ENCODE peak calls at places on chromosomes 6 and 20, in eight cellular contexts. N is astrocyte of the spinal cord, B is endodermal cell, Z is GM10248, O is psoas muscle, H is hepatocyte, Y is foreskin keratinocyte, V is AG10803. K is an unnamed sample.

GRCh38 chr6:87698618-87699017 is 3.4 kb downstream of the AKIRIN2 start:
- DNase-seq in H (no peak), V (peak; percentile 21), N (peak; percentile 37), Y (peak; percentile 75), Z (no peak), O (no peak), B (no peak), K (no peak)

GRCh38 chr6:69866351-69867074 is at the start of gene COL19A1:
- DNase-seq in O (no peak), Z (peak; percentile 43), N (peak; percentile 14), V (no peak), B (peak; percentile 82), Y (no peak), H (peak; percentile 35), K (no peak)

GRCh38 chr6:7723041-7723447 is 2.9 kb upstream of the BMP6 start:
- DNase-seq in H (peak; percentile 86), B (peak; percentile 94), Y (peak; percentile 55), O (peak; percentile 85), N (peak; percentile 85), Z (peak; percentile 49), V (peak; percentile 91), K (no peak)

GRCh38 chr6:15090145-15090579 is 155.7 kb upstream of the JARID2 start:
- DNase-seq in Z (no peak), V (no peak), B (no peak), H (peak; percentile 18), N (no peak), O (no peak), Y (peak; percentile 18), K (no peak)

GRCh38 chr6:31125162-31125561 is 4.9 kb upstream of the CDSN start:
- DNase-seq in B (peak; percentile 67), H (no peak), Z (no peak), V (no peak), N (peak; percentile 38), Y (peak; percentile 73), O (no peak), K (no peak)

GRCh38 chr6:114650891-114651290 is 308.1 kb upstream of the HS3ST5 start:
- DNase-seq in Y (peak; percentile 17), Z (no peak), O (no peak), V (no peak), B (no peak), H (no peak), N (no peak), K (no peak)

GRCh38 chr6:134131530-134132139 is 79.2 kb upstream of the SLC2A12 start:
- DNase-seq in Z (no peak), V (no peak), H (no peak), B (no peak), Y (no peak), N (no peak), O (no peak), K (no peak)

GRCh38 chr6:47206626-47207025 is 103.1 kb downstream of the TNFRSF21 start:
- DNase-seq in N (no peak), B (no peak), Z (no peak), Y (no peak), O (no peak), V (no peak), H (no peak), K (no peak)

GRCh38 chr6:31476515-31477139 is 21.3 kb upstream of the MICB start:
- DNase-seq in O (no peak), Y (no peak), H (no peak), B (peak; percentile 46), N (no peak), Z (no peak), V (no peak), K (no peak)

GRCh38 chr6:26754212-26754611 is 94.7 kb upstream of the ZNF322 start:
- DNase-seq in V (no peak), Z (no peak), B (no peak), H (no peak), O (no peak), N (no peak), Y (no peak), K (no peak)

GRCh38 chr6:40597301-40597700 is 10.1 kb upstream of the LRFN2 start:
- DNase-seq in B (no peak), O (no peak), Z (no peak), V (no peak), Y (no peak), H (no peak), N (no peak), K (no peak)

GRCh38 chr6:159976844-159977241 is 8.0 kb downstream of the IGF2R start:
- DNase-seq in H (no peak), Z (no peak), B (no peak), Y (no peak), V (no peak), O (no peak), N (no peak), K (no peak)

GRCh38 chr20:34083137-34083536 is 28.9 kb downstream of the EIF2S2 start:
- DNase-seq in Y (peak; percentile 94), B (no peak), N (peak; percentile 89), V (peak; percentile 94), H (peak; percentile 25), Z (no peak), O (peak; percentile 89), K (no peak)

GRCh38 chr20:19566226-19566960 is 191.7 kb upstream of the RIN2 start:
- DNase-seq in B (no peak), O (no peak), Z (no peak), N (peak; percentile 26), Y (no peak), H (no peak), V (peak; percentile 22), K (no peak)

GRCh38 chr6:115969207-115969929 is 91.3 kb downstream of the FRK start:
- DNase-seq in Z (no peak), N (peak; percentile 20), V (no peak), B (peak; percentile 80), O (no peak), H (no peak), Y (no peak), K (no peak)

GRCh38 chr6:36546958-36547645 is at the start of gene STK38:
- DNase-seq in H (peak; percentile 96), N (peak; percentile 87), Z (peak; percentile 98), B (peak; percentile 98), O (peak; percentile 97), Y (peak; percentile 72), V (peak; percentile 84), K (peak; percentile 88)
- TF ChIP-seq CTCF in H (no peak), N (peak; percentile 17), Z (peak; percentile 51), B (no peak), O (no peak), Y (peak; percentile 41), V (peak; percentile 24), K (peak; percentile 24)

DNA sequence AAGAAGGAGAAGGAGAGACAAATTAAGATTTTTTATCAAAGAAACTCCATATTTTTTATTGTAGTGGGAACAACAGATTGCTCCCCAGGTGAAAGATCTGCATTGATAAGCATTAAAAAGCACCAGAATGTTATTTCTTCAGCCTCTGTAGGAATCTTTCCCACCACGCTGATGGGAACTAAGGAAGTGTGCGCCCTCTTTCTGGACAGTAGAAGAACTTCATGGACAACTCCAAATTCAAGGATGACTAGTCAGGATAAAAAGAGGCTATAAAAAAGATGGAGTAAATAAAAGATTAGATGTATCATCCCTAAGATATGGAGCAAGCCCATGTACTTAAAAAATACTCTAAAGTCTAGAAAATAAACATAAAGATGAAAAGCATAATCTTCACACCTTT is 45.8 kb upstream of the PAK5 start:
- DNase-seq in B (no peak), Z (no peak), H (no peak), N (no peak), Y (no peak), V (no peak), O (no peak), K (no peak)
- TF ChIP-seq CTCF in B (peak; percentile 59), Z (no peak), H (peak; percentile 39), N (no peak), Y (peak; percentile 11), V (peak; percentile 14), O (no peak), K (peak; percentile 24)

GRCh38 chr6:122628714-122629113 is 18.5 kb downstream of the PKIB start:
- DNase-seq in B (no peak), Z (no peak), Y (no peak), O (no peak), N (no peak), V (no peak), H (no peak), K (no peak)
- TF ChIP-seq CTCF in B (peak; percentile 53), Z (no peak), Y (no peak), O (no peak), N (no peak), V (no peak), H (no peak), K (no peak)

GRCh38 chr20:63957690-63958441 is 1.6 kb upstream of the UCKL1 start:
- DNase-seq in N (no peak), V (no peak), B (peak; percentile 93), Y (peak; percentile 76), Z (no peak), O (peak; percentile 67), H (peak; percentile 86), K (no peak)

GRCh38 chr20:63956664-63957003 is 418 bp upstream of the UCKL1 start:
- DNase-seq in O (no peak), Z (no peak), N (no peak), B (no peak), V (no peak), Y (no peak), H (no peak), K (no peak)

GRCh38 chr20:63958471-63958870 is 2.3 kb upstream of the UCKL1 start:
- DNase-seq in O (no peak), Z (no peak), Y (no peak), B (no peak), H (no peak), V (no peak), N (no peak), K (no peak)

GRCh38 chr20:63955846-63956663 is at the start of gene UCKL1:
- DNase-seq in N (peak; percentile 94), Z (peak; percentile 92), Y (peak; percentile 66), O (peak; percentile 97), B (peak; percentile 91), H (peak; percentile 96), V (peak; percentile 91), K (peak; percentile 94)

GRCh38 chr20:63957004-63957689 is 931 bp upstream of the UCKL1 start:
- DNase-seq in Z (peak; percentile 71), H (peak; percentile 84), N (peak; percentile 66), O (peak; percentile 82), B (peak; percentile 93), Y (peak; percentile 84), V (peak; percentile 56), K (peak; percentile 94)
- TF ChIP-seq CTCF in Z (no peak), H (peak; percentile 7), N (peak; percentile 13), O (peak; percentile 13), B (peak; percentile 55), Y (peak; percentile 31), V (no peak), K (no peak)

DNA sequence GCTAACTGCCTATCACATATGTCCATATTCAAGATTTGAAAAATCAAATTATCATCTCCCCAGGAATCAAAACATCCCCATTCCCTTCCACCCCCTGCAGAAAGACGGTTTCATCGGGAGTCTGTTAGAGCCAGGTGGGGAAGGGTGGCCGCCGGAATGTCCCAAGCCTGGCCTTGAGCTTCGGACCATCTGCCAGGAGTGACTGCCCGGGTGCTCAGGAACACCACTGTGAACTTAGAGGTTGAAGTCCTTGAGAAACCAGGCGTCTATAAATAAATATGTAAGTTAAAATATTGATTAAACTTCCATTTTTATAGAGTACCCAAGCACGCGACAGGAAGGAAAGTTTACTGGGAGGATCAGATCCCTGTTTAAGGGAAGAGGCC is 250.8 kb downstream of the DLL1 start:
- DNase-seq in O (no peak), Z (no peak), N (no peak), Y (no peak), V (no peak), B (no peak), H (no peak), K (no peak)
- TF ChIP-seq CTCF in O (no peak), Z (no peak), N (no peak), Y (no peak), V (no peak), B (no peak), H (no peak), K (no peak)

GRCh38 chr20:48313346-48313745 is 514.5 kb downstream of the PREX1 start:
- DNase-seq in N (peak; percentile 4), V (no peak), B (peak; percentile 23), H (no peak), Y (no peak), Z (no peak), O (no peak), K (no peak)
- TF ChIP-seq CTCF in N (no peak), V (no peak), B (no peak), H (no peak), Y (no peak), Z (no peak), O (no peak), K (no peak)